ENCODE peak calls at places on chromosomes 16 and 17, in four cellular contexts. One of them, this sample, is unnamed. For H3K27me3 and H3K36me3, the result is how much of the 10 kb centered on the place peaks cover.

GRCh38 chr17:76696763-76697701 is 13.7 kb downstream of the MXRA7 start:
- DNase-seq in body of pancreas: no peak
- DNase-seq in lower lobe of right lung: no peak
- DNase-seq in small intestine: no peak
- DNase-seq in this sample: no peak

GRCh38 chr16:22329199-22329695 is 32.0 kb downstream of the POLR3E start:
- DNase-seq in lower lobe of right lung: no peak
- DNase-seq in body of pancreas: no peak
- DNase-seq in small intestine: no peak
- DNase-seq in this sample: no peak

GRCh38 chr17:65684631-65685030 is 123.2 kb upstream of the AXIN2 start:
- DNase-seq in lower lobe of right lung: no peak
- DNase-seq in small intestine: no peak
- DNase-seq in body of pancreas: no peak
- DNase-seq in this sample: no peak

GRCh38 chr16:81730090-81731051 is 48.7 kb upstream of the PLCG2 start:
- DNase-seq in small intestine: peak
- DNase-seq in body of pancreas: peak
- DNase-seq in lower lobe of right lung: peak
- DNase-seq in this sample: peak

GRCh38 chr16:61726125-61726524 is 310.1 kb downstream of the CDH8 start:
- DNase-seq in lower lobe of right lung: no peak
- DNase-seq in small intestine: no peak
- DNase-seq in body of pancreas: no peak
- DNase-seq in this sample: no peak

GRCh38 chr17:57311281-57312216 is 55.2 kb downstream of the MSI2 start:
- DNase-seq in body of pancreas: no peak
- DNase-seq in lower lobe of right lung: no peak
- DNase-seq in small intestine: peak
- DNase-seq in this sample: no peak

GRCh38 chr17:72240333-72240732 is 119.5 kb downstream of the SOX9 start:
- DNase-seq in lower lobe of right lung: no peak
- DNase-seq in body of pancreas: no peak
- DNase-seq in small intestine: no peak
- DNase-seq in this sample: no peak

GRCh38 chr16:12079411-12079965 is 103.0 kb downstream of the SNX29 start:
- DNase-seq in small intestine: no peak
- DNase-seq in lower lobe of right lung: peak
- DNase-seq in body of pancreas: no peak
- DNase-seq in this sample: no peak

GRCh38 chr17:68238894-68239293 is 8.9 kb upstream of the AMZ2 start:
- DNase-seq in lower lobe of right lung: no peak
- DNase-seq in small intestine: no peak
- DNase-seq in body of pancreas: no peak
- DNase-seq in this sample: no peak

GRCh38 chr16:75801307-75801706 is 75.0 kb upstream of the CPHXL start:
- DNase-seq in lower lobe of right lung: no peak
- DNase-seq in body of pancreas: no peak
- DNase-seq in small intestine: no peak
- DNase-seq in this sample: no peak

GRCh38 chr17:14747576-14747940 is 446.7 kb downstream of the HS3ST3B1 start:
- DNase-seq in lower lobe of right lung: no peak
- DNase-seq in small intestine: no peak
- DNase-seq in body of pancreas: no peak
- DNase-seq in this sample: no peak
- H3K27me3 ChIP-seq in lower lobe of right lung: under half
- H3K27me3 ChIP-seq in small intestine: under half
- H3K27me3 ChIP-seq in body of pancreas: under half
- H3K27me3 ChIP-seq in this sample: under half

DNA sequence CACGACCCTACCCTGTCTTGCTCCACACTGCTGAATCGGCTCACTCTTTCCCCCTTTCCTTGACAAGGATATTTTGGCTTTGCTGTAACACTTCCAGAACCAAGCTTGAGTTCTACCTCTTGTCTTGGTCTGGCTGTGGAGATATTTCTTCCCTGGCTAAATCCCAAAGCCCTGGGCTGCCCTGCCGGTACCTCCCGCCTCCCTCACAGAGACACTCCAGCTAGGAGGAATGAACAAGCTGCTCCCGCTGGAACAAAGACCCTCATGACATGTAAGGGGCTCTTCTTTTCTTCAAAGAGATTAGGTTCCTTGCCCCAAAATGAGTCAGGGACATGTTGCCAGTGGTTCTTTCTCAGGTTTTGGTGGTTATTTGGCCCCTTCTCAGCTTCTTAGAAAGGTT is 10.8 kb downstream of the INPP5K start:
- DNase-seq in small intestine: no peak
- DNase-seq in lower lobe of right lung: no peak
- DNase-seq in body of pancreas: no peak
- DNase-seq in this sample: no peak
- H3K36me3 ChIP-seq in small intestine: under half
- H3K36me3 ChIP-seq in lower lobe of right lung: half or more
- H3K36me3 ChIP-seq in body of pancreas: under half
- H3K36me3 ChIP-seq in this sample: under half

DNA sequence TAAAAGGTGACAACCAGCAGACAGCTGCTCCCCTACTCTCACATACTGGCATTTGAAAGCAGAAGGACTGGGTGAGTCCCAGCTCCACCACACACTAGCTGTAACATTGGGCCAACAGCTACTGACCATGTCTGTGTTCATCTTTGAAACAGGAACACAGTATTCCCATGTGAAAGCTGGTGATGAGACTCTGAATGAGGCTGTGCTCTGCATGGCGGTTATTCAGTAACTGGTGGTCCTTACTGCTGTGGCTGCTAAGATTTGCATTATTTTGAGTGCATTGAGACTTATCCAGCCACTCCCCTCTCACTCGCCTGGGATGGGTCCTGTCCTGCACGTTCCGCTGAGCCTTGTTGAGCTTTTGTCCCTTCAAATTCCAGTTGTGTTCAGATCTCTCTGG is 342.9 kb downstream of the FOXL1 start:
- DNase-seq in body of pancreas: no peak
- DNase-seq in small intestine: no peak
- DNase-seq in lower lobe of right lung: no peak
- DNase-seq in this sample: no peak
- H3K27me3 ChIP-seq in body of pancreas: under half
- H3K27me3 ChIP-seq in small intestine: under half
- H3K27me3 ChIP-seq in lower lobe of right lung: under half
- H3K27me3 ChIP-seq in this sample: under half

GRCh38 chr17:47685556-47686275 is 8.2 kb upstream of the TBKBP1 start:
- DNase-seq in small intestine: no peak
- DNase-seq in lower lobe of right lung: no peak
- DNase-seq in body of pancreas: no peak
- DNase-seq in this sample: no peak
- H3K36me3 ChIP-seq in small intestine: under half
- H3K36me3 ChIP-seq in lower lobe of right lung: half or more
- H3K36me3 ChIP-seq in body of pancreas: under half
- H3K36me3 ChIP-seq in this sample: under half